ENCODE peak calls at places on chromosomes 11 and 22, in five cellular contexts. K is CD8-positive, alpha-beta memory T cell; T is naive thymus-derived CD4-positive, alpha-beta T cell; V is mesenchymal stem cell; F is Peyer's patch. M is an unnamed sample.

GRCh38 chr22:38080847-38081635 is 2.9 kb downstream of the SLC16A8 start:
- DNase-seq in K (no peak), V (peak), F (no peak), T (no peak), M (no peak)

GRCh38 chr11:30133308-30133707 is 97.5 kb upstream of the FSHB start:
- DNase-seq in K (no peak), V (no peak), T (no peak), F (no peak), M (no peak)

GRCh38 chr22:32829451-32829851 is 27.9 kb downstream of the TIMP3 start:
- DNase-seq in V (no peak), K (no peak), F (no peak), T (no peak), M (no peak)

GRCh38 chr11:39724404-39724803 is 1735.0 kb downstream of the LRRC4C start:
- DNase-seq in T (no peak), V (no peak), K (no peak), F (no peak), M (no peak)

GRCh38 chr11:7592706-7593105 is 78.9 kb downstream of the PPFIBP2 start:
- DNase-seq in T (no peak), K (no peak), V (peak), F (no peak), M (no peak)

GRCh38 chr11:67504950-67505561 is at the start of gene PITPNM1:
- DNase-seq in T (peak), V (peak), F (peak), K (peak), M (no peak)

GRCh38 chr11:130854483-130854882 is 61.8 kb downstream of the SNX19 start:
- DNase-seq in V (no peak), T (no peak), K (no peak), F (no peak), M (no peak)

GRCh38 chr11:14953904-14954303 is 18.2 kb downstream of the CALCA start:
- DNase-seq in V (no peak), T (no peak), K (no peak), F (no peak), M (no peak)

GRCh38 chr11:76588455-76589325 is 81.9 kb downstream of the LRRC32 start:
- DNase-seq in F (peak), T (no peak), K (no peak), V (peak), M (no peak)

GRCh38 chr11:123653997-123654565 is 343 bp downstream of the SCN3B start:
- DNase-seq in F (no peak), V (peak), K (peak), T (peak), M (no peak)

GRCh38 chr22:31346733-31347250 is 646 bp upstream of the PATZ1 start:
- DNase-seq in F (peak), K (peak), T (peak), V (peak), M (no peak)

GRCh38 chr22:26095271-26095956 is 73.8 kb upstream of the SEZ6L start:
- DNase-seq in T (no peak), F (no peak), K (no peak), V (no peak), M (no peak)

GRCh38 chr22:37480387-37481346 is 5.5 kb downstream of the MFNG start:
- DNase-seq in V (no peak), T (no peak), F (no peak), K (no peak), M (no peak)

GRCh38 chr11:77886401-77886800 is 65.5 kb downstream of the AAMDC start:
- DNase-seq in F (no peak), K (no peak), V (no peak), T (no peak), M (no peak)

GRCh38 chr11:90134420-90135003 is at the start of gene NAALAD2:
- DNase-seq in F (no peak), T (no peak), K (no peak), V (peak), M (peak)

GRCh38 chr22:39317756-39318506 is 1.5 kb downstream of the RPL3 start:
- DNase-seq in T (no peak), F (no peak), V (peak), K (no peak), M (no peak)

GRCh38 chr11:109071712-109072524 is 350.1 kb upstream of the C11orf87 start:
- DNase-seq in K (no peak), V (no peak), T (no peak), F (no peak), M (no peak)

GRCh38 chr22:23225724-23226496 is 45.6 kb downstream of the BCR start:
- DNase-seq in T (peak), F (no peak), K (peak), V (no peak), M (no peak)

GRCh38 chr11:113265343-113265742 is 49.0 kb upstream of the TTC12 start:
- DNase-seq in F (no peak), K (no peak), V (no peak), T (no peak), M (no peak)

GRCh38 chr11:45791524-45791923 is 13.4 kb upstream of the SLC35C1 start:
- DNase-seq in T (no peak), F (no peak), V (no peak), K (no peak), M (no peak)

GRCh38 chr22:40637181-40638150 is 947 bp upstream of the MRTFA start:
- DNase-seq in V (no peak), T (no peak), F (peak), K (no peak), M (no peak)

GRCh38 chr11:111879637-111879960 is 258 bp downstream of the CFAP68 start:
- DNase-seq in T (no peak), V (no peak), F (no peak), K (no peak), M (no peak)

GRCh38 chr11:1574256-1575242 is 2.5 kb upstream of the DUSP8 start:
- DNase-seq in F (peak), T (peak), K (peak), V (peak), M (no peak)

GRCh38 chr11:3129591-3130268 is 35.4 kb downstream of the OSBPL5 start:
- DNase-seq in F (no peak), K (no peak), V (no peak), T (no peak), M (no peak)

GRCh38 chr22:49925525-49926128 is 7.2 kb downstream of the CRELD2 start:
- DNase-seq in V (no peak), F (peak), K (peak), T (peak), M (no peak)

GRCh38 chr11:128394436-128395089 is 192.8 kb downstream of the ETS1 start:
- DNase-seq in F (no peak), K (no peak), T (no peak), V (peak), M (no peak)
- H3K27ac ChIP-seq in F (no peak), K (no peak), T (no peak), V (no peak), M (no peak)

DNA sequence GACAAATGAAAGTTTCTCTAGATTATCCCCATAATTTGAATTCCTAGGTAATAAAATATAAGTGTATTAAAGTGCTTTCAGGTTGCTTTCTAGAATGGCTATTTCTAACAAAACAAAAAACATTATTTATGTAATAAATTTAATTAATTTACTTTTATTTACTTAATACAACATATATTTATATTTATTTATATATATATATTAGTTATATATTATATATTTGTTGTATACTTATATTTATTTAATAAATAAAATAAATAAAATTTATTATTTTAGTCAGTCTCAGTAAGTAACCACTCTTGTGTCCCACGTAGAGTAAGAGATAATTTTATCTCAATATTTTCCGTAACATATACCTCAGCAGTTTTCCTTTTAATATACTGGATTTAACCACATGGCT is 1031.6 kb upstream of the CNTN5 start:
- DNase-seq in F (no peak), T (no peak), K (no peak), V (no peak), M (no peak)
- H3K4me3 ChIP-seq in F (no peak), T (no peak), K (no peak), V (no peak), M (no peak)

GRCh38 chr11:65699306-65699705 is 12.7 kb upstream of the KAT5 start:
- DNase-seq in F (no peak), K (no peak), T (no peak), V (no peak), M (no peak)
- H3K27ac ChIP-seq in F (no peak), K (no peak), T (no peak), V (no peak), M (no peak)

GRCh38 chr22:45008853-45009751 is 703 bp downstream of the PHF21B start:
- DNase-seq in V (peak), F (no peak), T (no peak), K (no peak), M (no peak)
- H3K4me3 ChIP-seq in V (no peak), F (peak), T (no peak), K (no peak), M (peak)

M was measured in iPS DF 6.9.